ENCODE peak calls at places on chromosomes 11 and 22, in four cellular contexts. A, I, L and N are unnamed samples.

GRCh38 chr11:36688132-36688531 is 90.1 kb upstream of the RAG2 start:
- DNase-seq in A (no peak), L (no peak), I (no peak), N (no peak)

GRCh38 chr11:32099516-32099915 is 8.6 kb downstream of the RCN1 start:
- DNase-seq in I (no peak), A (no peak), L (no peak), N (no peak)

GRCh38 chr11:70466596-70466995 is 68.3 kb downstream of the CTTN start:
- DNase-seq in A (no peak), I (no peak), L (no peak), N (no peak)

GRCh38 chr11:59416613-59417012 is 9.6 kb downstream of the OR5A2 start:
- DNase-seq in A (no peak), L (no peak), I (no peak), N (no peak)

GRCh38 chr22:44357962-44358553 is 45.3 kb upstream of the SHISAL1 start:
- DNase-seq in A (no peak), L (no peak), I (peak), N (no peak)

GRCh38 chr22:25774575-25775026 is 32.6 kb downstream of the MYO18B start:
- DNase-seq in A (no peak), L (peak), I (peak), N (no peak)

GRCh38 chr22:23289851-23290724 is 109.8 kb downstream of the BCR start:
- DNase-seq in L (peak), A (peak), I (peak), N (peak)

GRCh38 chr22:46659791-46660186 is 39.6 kb downstream of the GRAMD4 start:
- DNase-seq in L (no peak), A (no peak), I (no peak), N (no peak)

GRCh38 chr11:66317322-66317765 is 500 bp upstream of the CD248 start:
- DNase-seq in L (no peak), A (no peak), I (no peak), N (peak)

GRCh38 chr22:20031732-20032406 is 11.0 kb downstream of the TANGO2 start:
- DNase-seq in L (no peak), I (no peak), A (no peak), N (no peak)

GRCh38 chr11:11510939-11511338 is 110.9 kb downstream of the GALNT18 start:
- DNase-seq in A (no peak), I (no peak), L (no peak), N (peak)
- TF ChIP-seq MAX in A (no peak), I (no peak), L (peak), N (no peak)

GRCh38 chr11:26188559-26188958 is 143.4 kb upstream of the ANO3 start:
- DNase-seq in I (no peak), L (no peak), A (no peak), N (no peak)

GRCh38 chr11:26191193-26191592 is 140.7 kb upstream of the ANO3 start:
- DNase-seq in I (no peak), L (no peak), A (no peak), N (no peak)

GRCh38 chr11:26186389-26186788 is 145.5 kb upstream of the ANO3 start:
- DNase-seq in L (no peak), A (no peak), I (no peak), N (no peak)

DNA sequence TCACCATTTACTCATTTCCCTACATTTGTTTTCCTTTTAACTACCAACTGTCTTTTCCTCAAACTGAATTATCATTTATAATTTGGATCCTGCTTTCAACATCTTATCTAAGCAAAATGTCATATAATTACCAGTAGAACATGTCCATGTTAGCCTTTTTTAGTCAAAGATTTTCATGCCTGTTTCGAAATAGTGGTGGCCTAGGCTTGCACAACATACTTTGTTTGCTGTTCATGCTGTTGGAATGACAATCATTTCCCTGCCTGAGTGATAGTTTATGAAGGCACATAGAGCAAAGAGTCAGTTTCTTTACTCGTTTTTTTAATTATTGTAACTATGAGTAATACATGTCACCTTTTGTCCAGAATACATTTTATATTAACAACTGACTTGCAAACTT is 144.3 kb upstream of the ANO3 start:
- DNase-seq in A (no peak), I (no peak), L (no peak), N (peak)
- TF ChIP-seq CTCF in A (no peak), I (no peak), L (no peak), N (no peak)

GRCh38 chr22:37433786-37434185 is 6.5 kb upstream of the ELFN2 start:
- DNase-seq in I (no peak), L (no peak), A (no peak), N (no peak)

GRCh38 chr22:37431366-37431765 is 4.1 kb upstream of the ELFN2 start:
- DNase-seq in L (no peak), A (no peak), I (no peak), N (no peak)

GRCh38 chr22:37432708-37433054 is 5.4 kb upstream of the ELFN2 start:
- DNase-seq in A (no peak), L (no peak), I (no peak), N (no peak)

GRCh38 chr22:37430941-37431340 is 3.7 kb upstream of the ELFN2 start:
- DNase-seq in I (no peak), L (no peak), A (no peak), N (no peak)

DNA sequence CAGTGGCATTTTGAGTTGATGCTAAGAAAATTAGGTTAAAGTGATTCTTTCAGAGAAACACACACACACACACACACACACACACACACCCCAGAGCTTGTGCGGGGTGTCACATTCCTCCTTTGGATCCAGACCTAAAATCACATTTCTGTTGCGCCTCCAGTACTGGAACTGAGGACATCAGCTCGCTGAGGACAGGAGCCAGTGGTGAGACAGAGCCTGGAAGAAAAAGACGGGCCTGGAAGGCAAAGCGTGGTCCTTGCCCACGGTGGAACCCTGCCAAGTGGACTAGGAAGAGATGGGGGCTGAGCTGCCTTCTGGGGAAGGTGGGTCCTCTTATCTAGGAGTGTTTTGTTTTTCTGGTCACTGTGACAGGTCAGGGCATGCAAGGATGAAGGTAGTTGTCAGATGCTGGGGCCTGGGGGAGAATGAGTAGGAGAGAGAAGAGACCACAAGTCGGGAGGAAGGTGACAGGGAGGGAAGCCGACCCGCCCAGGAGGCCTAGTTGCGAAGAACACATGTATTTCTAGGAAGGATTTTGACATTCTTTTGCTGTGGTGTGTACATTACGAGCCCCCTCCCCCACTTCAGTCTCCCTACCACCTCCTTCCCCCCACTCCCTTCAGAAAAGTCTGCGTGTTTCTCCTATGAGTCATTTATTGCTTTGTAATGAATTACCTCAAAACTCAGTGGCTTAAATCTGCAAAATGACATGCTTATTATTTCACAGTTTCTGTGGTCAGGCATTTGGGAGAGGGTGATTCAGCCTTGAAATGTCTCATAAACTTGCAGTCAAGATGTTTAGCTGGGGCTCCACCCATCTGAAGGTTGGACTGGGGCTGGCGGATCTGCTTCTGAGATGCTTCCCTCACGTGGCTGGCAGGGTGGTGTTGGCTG is 4.8 kb upstream of the ELFN2 start:
- DNase-seq in I (no peak), L (no peak), A (no peak), N (peak)
- TF ChIP-seq MAX in I (no peak), L (no peak), A (no peak), N (peak)

GRCh38 chr22:45515678-45516077 is 13.0 kb downstream of the FBLN1 start:
- DNase-seq in A (no peak), I (no peak), L (no peak), N (no peak)
- TF ChIP-seq CTCF in A (no peak), I (no peak), L (no peak), N (no peak)

DNA sequence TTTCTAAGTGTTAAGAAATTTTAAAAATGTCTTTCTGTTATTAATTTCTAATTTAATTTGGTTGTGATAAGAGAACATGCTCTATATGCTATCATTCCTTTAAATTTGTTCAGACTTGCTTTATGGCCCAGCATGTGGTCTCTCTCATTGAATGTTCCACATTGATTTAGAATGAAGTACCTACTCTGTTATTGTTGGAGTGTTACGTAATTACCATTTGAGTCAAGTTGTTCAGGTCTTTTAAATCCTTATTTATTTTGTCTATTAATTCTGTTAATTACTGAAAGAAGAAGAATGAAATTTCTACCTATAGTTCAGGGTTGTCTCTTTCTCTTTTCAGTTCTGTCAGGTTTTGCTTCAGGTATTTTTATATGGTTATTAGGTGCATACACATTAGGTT is 57.0 kb downstream of the PRMT3 start:
- DNase-seq in L (no peak), I (no peak), A (no peak), N (no peak)
- TF ChIP-seq MAX in L (no peak), I (no peak), A (no peak), N (no peak)

GRCh38 chr11:2088746-2089535 is 50.2 kb downstream of the IGF2 start:
- DNase-seq in A (no peak), L (peak), I (no peak), N (peak)
- TF ChIP-seq CTCF in A (no peak), L (no peak), I (no peak), N (peak)

GRCh38 chr11:117717485-117718314 is 79.3 kb downstream of the DSCAML1 start:
- DNase-seq in L (peak), I (peak), A (no peak), N (no peak)
- TF ChIP-seq MAX in L (no peak), I (peak), A (no peak), N (no peak)

GRCh38 chr11:20707876-20708275 is 38.5 kb downstream of the NELL1 start:
- DNase-seq in A (no peak), L (no peak), I (no peak), N (no peak)

GRCh38 chr11:20715464-20715863 is 46.1 kb downstream of the NELL1 start:
- DNase-seq in I (no peak), A (no peak), L (no peak), N (no peak)

GRCh38 chr11:20712912-20713311 is 43.5 kb downstream of the NELL1 start:
- DNase-seq in A (no peak), I (peak), L (no peak), N (no peak)
- TF ChIP-seq CTCF in A (no peak), I (no peak), L (peak), N (no peak)

GRCh38 chr22:48576333-48577013 is 1251.2 kb downstream of the BRD1 start:
- DNase-seq in L (peak), A (no peak), I (peak), N (peak)
- TF ChIP-seq MAX in L (no peak), A (no peak), I (no peak), N (no peak)